ENCODE peak calls at places on chromosomes 3 and 15, in seven cellular contexts. One of them, this sample, is unnamed.
A peak's percentile ranks its signal among the peaks of the same experiment; 100 is the strongest.

GRCh38 chr3:157156844-157157635 is 2.9 kb downstream of the CCNL1 start:
- DNase-seq in T-helper 9 cell: no peak
- DNase-seq in stimulated activated CD4-positive, alpha-beta T cell treated with anti-CD3 and anti-CD28 coated beads, Interleukin-12 subunit alpha, Interleukin-12 subunit beta, amount 100 ng/mL, for 24 hours: no peak
- DNase-seq in brain microvascular endothelial cell: no peak
- DNase-seq in smooth muscle cell of the brain vasculature: no peak
- DNase-seq in Right ventricle myocardium inferior: no peak
- DNase-seq in activated naive CD4-positive, alpha-beta T cell: no peak
- DNase-seq in this sample: no peak

GRCh38 chr3:177673105-177673804 is 476.0 kb upstream of the TBL1XR1 start:
- DNase-seq in Right ventricle myocardium inferior: no peak
- DNase-seq in T-helper 9 cell: no peak
- DNase-seq in brain microvascular endothelial cell: peak; percentile 86
- DNase-seq in smooth muscle cell of the brain vasculature: no peak
- DNase-seq in activated naive CD4-positive, alpha-beta T cell: no peak
- DNase-seq in stimulated activated CD4-positive, alpha-beta T cell treated with anti-CD3 and anti-CD28 coated beads, Interleukin-12 subunit alpha, Interleukin-12 subunit beta, amount 100 ng/mL, for 24 hours: no peak
- DNase-seq in this sample: no peak

GRCh38 chr3:180036678-180037455 is at the start of gene PEX5L:
- DNase-seq in stimulated activated CD4-positive, alpha-beta T cell treated with anti-CD3 and anti-CD28 coated beads, Interleukin-12 subunit alpha, Interleukin-12 subunit beta, amount 100 ng/mL, for 24 hours: peak; percentile 26
- DNase-seq in smooth muscle cell of the brain vasculature: no peak
- DNase-seq in brain microvascular endothelial cell: peak; percentile 30
- DNase-seq in Right ventricle myocardium inferior: peak; percentile 71
- DNase-seq in activated naive CD4-positive, alpha-beta T cell: no peak
- DNase-seq in T-helper 9 cell: no peak
- DNase-seq in this sample: no peak

GRCh38 chr3:112531358-112531781 is 30.4 kb downstream of the ATG3 start:
- DNase-seq in T-helper 9 cell: no peak
- DNase-seq in Right ventricle myocardium inferior: no peak
- DNase-seq in stimulated activated CD4-positive, alpha-beta T cell treated with anti-CD3 and anti-CD28 coated beads, Interleukin-12 subunit alpha, Interleukin-12 subunit beta, amount 100 ng/mL, for 24 hours: no peak
- DNase-seq in smooth muscle cell of the brain vasculature: peak; percentile 26
- DNase-seq in activated naive CD4-positive, alpha-beta T cell: no peak
- DNase-seq in brain microvascular endothelial cell: no peak
- DNase-seq in this sample: peak; percentile 22

GRCh38 chr3:120072867-120073525 is 21.3 kb downstream of the GSK3B start:
- DNase-seq in Right ventricle myocardium inferior: no peak
- DNase-seq in smooth muscle cell of the brain vasculature: no peak
- DNase-seq in activated naive CD4-positive, alpha-beta T cell: no peak
- DNase-seq in stimulated activated CD4-positive, alpha-beta T cell treated with anti-CD3 and anti-CD28 coated beads, Interleukin-12 subunit alpha, Interleukin-12 subunit beta, amount 100 ng/mL, for 24 hours: no peak
- DNase-seq in brain microvascular endothelial cell: no peak
- DNase-seq in T-helper 9 cell: no peak
- DNase-seq in this sample: no peak

GRCh38 chr15:25728816-25729215 is 134.3 kb downstream of the ATP10A start:
- DNase-seq in smooth muscle cell of the brain vasculature: no peak
- DNase-seq in activated naive CD4-positive, alpha-beta T cell: no peak
- DNase-seq in brain microvascular endothelial cell: no peak
- DNase-seq in T-helper 9 cell: no peak
- DNase-seq in stimulated activated CD4-positive, alpha-beta T cell treated with anti-CD3 and anti-CD28 coated beads, Interleukin-12 subunit alpha, Interleukin-12 subunit beta, amount 100 ng/mL, for 24 hours: no peak
- DNase-seq in Right ventricle myocardium inferior: no peak
- DNase-seq in this sample: no peak

GRCh38 chr15:63191895-63192603 is 2.6 kb downstream of the RAB8B start:
- DNase-seq in activated naive CD4-positive, alpha-beta T cell: no peak
- DNase-seq in T-helper 9 cell: peak; percentile 29
- DNase-seq in brain microvascular endothelial cell: no peak
- DNase-seq in Right ventricle myocardium inferior: no peak
- DNase-seq in stimulated activated CD4-positive, alpha-beta T cell treated with anti-CD3 and anti-CD28 coated beads, Interleukin-12 subunit alpha, Interleukin-12 subunit beta, amount 100 ng/mL, for 24 hours: no peak
- DNase-seq in smooth muscle cell of the brain vasculature: no peak
- DNase-seq in this sample: peak; percentile 90

GRCh38 chr15:65777053-65777452 is 15.0 kb downstream of the DENND4A start:
- DNase-seq in T-helper 9 cell: no peak
- DNase-seq in brain microvascular endothelial cell: no peak
- DNase-seq in Right ventricle myocardium inferior: no peak
- DNase-seq in stimulated activated CD4-positive, alpha-beta T cell treated with anti-CD3 and anti-CD28 coated beads, Interleukin-12 subunit alpha, Interleukin-12 subunit beta, amount 100 ng/mL, for 24 hours: no peak
- DNase-seq in smooth muscle cell of the brain vasculature: no peak
- DNase-seq in activated naive CD4-positive, alpha-beta T cell: no peak
- DNase-seq in this sample: no peak

GRCh38 chr3:97823081-97823480 is 1.3 kb downstream of the CRYBG3 start:
- DNase-seq in smooth muscle cell of the brain vasculature: no peak
- DNase-seq in brain microvascular endothelial cell: no peak
- DNase-seq in stimulated activated CD4-positive, alpha-beta T cell treated with anti-CD3 and anti-CD28 coated beads, Interleukin-12 subunit alpha, Interleukin-12 subunit beta, amount 100 ng/mL, for 24 hours: no peak
- DNase-seq in T-helper 9 cell: no peak
- DNase-seq in Right ventricle myocardium inferior: no peak
- DNase-seq in activated naive CD4-positive, alpha-beta T cell: no peak
- DNase-seq in this sample: no peak

GRCh38 chr3:14796403-14797077 is 22.2 kb upstream of the FGD5 start:
- DNase-seq in brain microvascular endothelial cell: no peak
- DNase-seq in smooth muscle cell of the brain vasculature: no peak
- DNase-seq in Right ventricle myocardium inferior: no peak
- DNase-seq in T-helper 9 cell: no peak
- DNase-seq in activated naive CD4-positive, alpha-beta T cell: no peak
- DNase-seq in stimulated activated CD4-positive, alpha-beta T cell treated with anti-CD3 and anti-CD28 coated beads, Interleukin-12 subunit alpha, Interleukin-12 subunit beta, amount 100 ng/mL, for 24 hours: no peak
- DNase-seq in this sample: no peak

GRCh38 chr15:66798426-66799061 is 96.5 kb downstream of the SMAD6 start:
- DNase-seq in smooth muscle cell of the brain vasculature: no peak
- DNase-seq in Right ventricle myocardium inferior: no peak
- DNase-seq in stimulated activated CD4-positive, alpha-beta T cell treated with anti-CD3 and anti-CD28 coated beads, Interleukin-12 subunit alpha, Interleukin-12 subunit beta, amount 100 ng/mL, for 24 hours: no peak
- DNase-seq in brain microvascular endothelial cell: peak; percentile 69
- DNase-seq in T-helper 9 cell: no peak
- DNase-seq in activated naive CD4-positive, alpha-beta T cell: no peak
- DNase-seq in this sample: no peak

GRCh38 chr3:126655887-126656286 is 963 bp upstream of the TXNRD3 start:
- DNase-seq in activated naive CD4-positive, alpha-beta T cell: no peak
- DNase-seq in smooth muscle cell of the brain vasculature: no peak
- DNase-seq in T-helper 9 cell: no peak
- DNase-seq in stimulated activated CD4-positive, alpha-beta T cell treated with anti-CD3 and anti-CD28 coated beads, Interleukin-12 subunit alpha, Interleukin-12 subunit beta, amount 100 ng/mL, for 24 hours: no peak
- DNase-seq in Right ventricle myocardium inferior: peak; percentile 60
- DNase-seq in brain microvascular endothelial cell: no peak
- DNase-seq in this sample: no peak

GRCh38 chr3:63774776-63775175 is 44.3 kb upstream of the C3orf49 start:
- DNase-seq in Right ventricle myocardium inferior: no peak
- DNase-seq in stimulated activated CD4-positive, alpha-beta T cell treated with anti-CD3 and anti-CD28 coated beads, Interleukin-12 subunit alpha, Interleukin-12 subunit beta, amount 100 ng/mL, for 24 hours: no peak
- DNase-seq in smooth muscle cell of the brain vasculature: no peak
- DNase-seq in activated naive CD4-positive, alpha-beta T cell: no peak
- DNase-seq in T-helper 9 cell: no peak
- DNase-seq in brain microvascular endothelial cell: no peak
- DNase-seq in this sample: no peak

GRCh38 chr3:122825460-122825859 is 30.6 kb downstream of the SLC49A4 start:
- DNase-seq in activated naive CD4-positive, alpha-beta T cell: no peak
- DNase-seq in stimulated activated CD4-positive, alpha-beta T cell treated with anti-CD3 and anti-CD28 coated beads, Interleukin-12 subunit alpha, Interleukin-12 subunit beta, amount 100 ng/mL, for 24 hours: no peak
- DNase-seq in smooth muscle cell of the brain vasculature: no peak
- DNase-seq in Right ventricle myocardium inferior: no peak
- DNase-seq in brain microvascular endothelial cell: no peak
- DNase-seq in T-helper 9 cell: no peak
- DNase-seq in this sample: no peak

GRCh38 chr15:42723068-42723467 is 13.9 kb downstream of the CDAN1 start:
- DNase-seq in stimulated activated CD4-positive, alpha-beta T cell treated with anti-CD3 and anti-CD28 coated beads, Interleukin-12 subunit alpha, Interleukin-12 subunit beta, amount 100 ng/mL, for 24 hours: no peak
- DNase-seq in smooth muscle cell of the brain vasculature: no peak
- DNase-seq in brain microvascular endothelial cell: no peak
- DNase-seq in activated naive CD4-positive, alpha-beta T cell: no peak
- DNase-seq in Right ventricle myocardium inferior: no peak
- DNase-seq in T-helper 9 cell: no peak
- DNase-seq in this sample: no peak

GRCh38 chr15:55289011-55289572 is 521 bp downstream of the RAB27A start:
- DNase-seq in smooth muscle cell of the brain vasculature: no peak
- DNase-seq in T-helper 9 cell: peak; percentile 22
- DNase-seq in brain microvascular endothelial cell: no peak
- DNase-seq in Right ventricle myocardium inferior: peak; percentile 68
- DNase-seq in activated naive CD4-positive, alpha-beta T cell: no peak
- DNase-seq in stimulated activated CD4-positive, alpha-beta T cell treated with anti-CD3 and anti-CD28 coated beads, Interleukin-12 subunit alpha, Interleukin-12 subunit beta, amount 100 ng/mL, for 24 hours: no peak
- DNase-seq in this sample: peak; percentile 61

GRCh38 chr3:105429034-105429762 is 62.5 kb downstream of the ALCAM start:
- DNase-seq in T-helper 9 cell: no peak
- DNase-seq in brain microvascular endothelial cell: no peak
- DNase-seq in smooth muscle cell of the brain vasculature: no peak
- DNase-seq in activated naive CD4-positive, alpha-beta T cell: no peak
- DNase-seq in Right ventricle myocardium inferior: no peak
- DNase-seq in stimulated activated CD4-positive, alpha-beta T cell treated with anti-CD3 and anti-CD28 coated beads, Interleukin-12 subunit alpha, Interleukin-12 subunit beta, amount 100 ng/mL, for 24 hours: no peak
- DNase-seq in this sample: no peak

GRCh38 chr3:32009101-32009500 is 27.6 kb downstream of the ZNF860 start:
- DNase-seq in T-helper 9 cell: no peak
- DNase-seq in activated naive CD4-positive, alpha-beta T cell: no peak
- DNase-seq in brain microvascular endothelial cell: no peak
- DNase-seq in smooth muscle cell of the brain vasculature: no peak
- DNase-seq in Right ventricle myocardium inferior: no peak
- DNase-seq in stimulated activated CD4-positive, alpha-beta T cell treated with anti-CD3 and anti-CD28 coated beads, Interleukin-12 subunit alpha, Interleukin-12 subunit beta, amount 100 ng/mL, for 24 hours: no peak
- DNase-seq in this sample: no peak

GRCh38 chr15:47439146-47439869 is 278.0 kb upstream of the SEMA6D start:
- DNase-seq in T-helper 9 cell: no peak
- DNase-seq in stimulated activated CD4-positive, alpha-beta T cell treated with anti-CD3 and anti-CD28 coated beads, Interleukin-12 subunit alpha, Interleukin-12 subunit beta, amount 100 ng/mL, for 24 hours: no peak
- DNase-seq in brain microvascular endothelial cell: peak; percentile 37
- DNase-seq in smooth muscle cell of the brain vasculature: no peak
- DNase-seq in Right ventricle myocardium inferior: no peak
- DNase-seq in activated naive CD4-positive, alpha-beta T cell: no peak
- DNase-seq in this sample: no peak

GRCh38 chr3:14598143-14598569 is 53.4 kb upstream of the CCDC174 start:
- DNase-seq in stimulated activated CD4-positive, alpha-beta T cell treated with anti-CD3 and anti-CD28 coated beads, Interleukin-12 subunit alpha, Interleukin-12 subunit beta, amount 100 ng/mL, for 24 hours: peak; percentile 15
- DNase-seq in smooth muscle cell of the brain vasculature: peak; percentile 10
- DNase-seq in T-helper 9 cell: peak; percentile 16
- DNase-seq in brain microvascular endothelial cell: peak; percentile 25
- DNase-seq in activated naive CD4-positive, alpha-beta T cell: peak; percentile 7
- DNase-seq in Right ventricle myocardium inferior: no peak
- DNase-seq in this sample: peak; percentile 66

GRCh38 chr15:52020253-52021085 is 1.4 kb downstream of the MAPK6 start:
- DNase-seq in brain microvascular endothelial cell: no peak
- DNase-seq in smooth muscle cell of the brain vasculature: no peak
- DNase-seq in T-helper 9 cell: no peak
- DNase-seq in Right ventricle myocardium inferior: no peak
- DNase-seq in activated naive CD4-positive, alpha-beta T cell: no peak
- DNase-seq in stimulated activated CD4-positive, alpha-beta T cell treated with anti-CD3 and anti-CD28 coated beads, Interleukin-12 subunit alpha, Interleukin-12 subunit beta, amount 100 ng/mL, for 24 hours: no peak
- DNase-seq in this sample: peak; percentile 28

GRCh38 chr3:125141596-125142417 is 70.7 kb downstream of the SLC12A8 start:
- DNase-seq in stimulated activated CD4-positive, alpha-beta T cell treated with anti-CD3 and anti-CD28 coated beads, Interleukin-12 subunit alpha, Interleukin-12 subunit beta, amount 100 ng/mL, for 24 hours: peak; percentile 70
- DNase-seq in Right ventricle myocardium inferior: peak; percentile 88
- DNase-seq in smooth muscle cell of the brain vasculature: no peak
- DNase-seq in activated naive CD4-positive, alpha-beta T cell: peak; percentile 22
- DNase-seq in brain microvascular endothelial cell: no peak
- DNase-seq in T-helper 9 cell: peak; percentile 38
- DNase-seq in this sample: peak; percentile 57

GRCh38 chr3:113193719-113194118 is 17.6 kb upstream of the BOC start:
- DNase-seq in T-helper 9 cell: no peak
- DNase-seq in smooth muscle cell of the brain vasculature: no peak
- DNase-seq in Right ventricle myocardium inferior: no peak
- DNase-seq in brain microvascular endothelial cell: no peak
- DNase-seq in stimulated activated CD4-positive, alpha-beta T cell treated with anti-CD3 and anti-CD28 coated beads, Interleukin-12 subunit alpha, Interleukin-12 subunit beta, amount 100 ng/mL, for 24 hours: no peak
- DNase-seq in activated naive CD4-positive, alpha-beta T cell: no peak
- DNase-seq in this sample: no peak

GRCh38 chr15:69652906-69653305 is 200.3 kb downstream of the RPLP1 start:
- DNase-seq in activated naive CD4-positive, alpha-beta T cell: no peak
- DNase-seq in Right ventricle myocardium inferior: no peak
- DNase-seq in stimulated activated CD4-positive, alpha-beta T cell treated with anti-CD3 and anti-CD28 coated beads, Interleukin-12 subunit alpha, Interleukin-12 subunit beta, amount 100 ng/mL, for 24 hours: no peak
- DNase-seq in smooth muscle cell of the brain vasculature: no peak
- DNase-seq in T-helper 9 cell: no peak
- DNase-seq in brain microvascular endothelial cell: no peak
- DNase-seq in this sample: no peak

GRCh38 chr15:19987389-19988048 is 554.1 kb downstream of the GOLGA6L6 start:
- DNase-seq in brain microvascular endothelial cell: no peak
- DNase-seq in activated naive CD4-positive, alpha-beta T cell: no peak
- DNase-seq in smooth muscle cell of the brain vasculature: no peak
- DNase-seq in T-helper 9 cell: no peak
- DNase-seq in stimulated activated CD4-positive, alpha-beta T cell treated with anti-CD3 and anti-CD28 coated beads, Interleukin-12 subunit alpha, Interleukin-12 subunit beta, amount 100 ng/mL, for 24 hours: no peak
- DNase-seq in Right ventricle myocardium inferior: no peak
- DNase-seq in this sample: no peak

GRCh38 chr3:14200841-14201240 is 22.2 kb downstream of the LSM3 start:
- DNase-seq in T-helper 9 cell: no peak
- DNase-seq in smooth muscle cell of the brain vasculature: no peak
- DNase-seq in activated naive CD4-positive, alpha-beta T cell: no peak
- DNase-seq in Right ventricle myocardium inferior: no peak
- DNase-seq in stimulated activated CD4-positive, alpha-beta T cell treated with anti-CD3 and anti-CD28 coated beads, Interleukin-12 subunit alpha, Interleukin-12 subunit beta, amount 100 ng/mL, for 24 hours: no peak
- DNase-seq in brain microvascular endothelial cell: no peak
- DNase-seq in this sample: no peak

GRCh38 chr15:63765338-63765737 is 68.4 kb downstream of the HERC1 start:
- DNase-seq in activated naive CD4-positive, alpha-beta T cell: no peak
- DNase-seq in brain microvascular endothelial cell: no peak
- DNase-seq in Right ventricle myocardium inferior: no peak
- DNase-seq in T-helper 9 cell: no peak
- DNase-seq in smooth muscle cell of the brain vasculature: no peak
- DNase-seq in stimulated activated CD4-positive, alpha-beta T cell treated with anti-CD3 and anti-CD28 coated beads, Interleukin-12 subunit alpha, Interleukin-12 subunit beta, amount 100 ng/mL, for 24 hours: no peak
- DNase-seq in this sample: no peak

GRCh38 chr3:12924437-12924836 is 83.1 kb upstream of the RPL32 start:
- DNase-seq in activated naive CD4-positive, alpha-beta T cell: no peak
- DNase-seq in stimulated activated CD4-positive, alpha-beta T cell treated with anti-CD3 and anti-CD28 coated beads, Interleukin-12 subunit alpha, Interleukin-12 subunit beta, amount 100 ng/mL, for 24 hours: no peak
- DNase-seq in brain microvascular endothelial cell: no peak
- DNase-seq in T-helper 9 cell: no peak
- DNase-seq in Right ventricle myocardium inferior: no peak
- DNase-seq in smooth muscle cell of the brain vasculature: no peak
- DNase-seq in this sample: no peak

GRCh38 chr3:46882377-46883015 is 5.0 kb downstream of the PTH1R start:
- DNase-seq in brain microvascular endothelial cell: no peak
- DNase-seq in smooth muscle cell of the brain vasculature: no peak
- DNase-seq in Right ventricle myocardium inferior: no peak
- DNase-seq in T-helper 9 cell: no peak
- DNase-seq in activated naive CD4-positive, alpha-beta T cell: no peak
- DNase-seq in stimulated activated CD4-positive, alpha-beta T cell treated with anti-CD3 and anti-CD28 coated beads, Interleukin-12 subunit alpha, Interleukin-12 subunit beta, amount 100 ng/mL, for 24 hours: no peak
- DNase-seq in this sample: no peak

GRCh38 chr3:29555590-29555989 is 274.7 kb downstream of the RBMS3 start:
- DNase-seq in smooth muscle cell of the brain vasculature: no peak
- DNase-seq in stimulated activated CD4-positive, alpha-beta T cell treated with anti-CD3 and anti-CD28 coated beads, Interleukin-12 subunit alpha, Interleukin-12 subunit beta, amount 100 ng/mL, for 24 hours: no peak
- DNase-seq in T-helper 9 cell: no peak
- DNase-seq in brain microvascular endothelial cell: no peak
- DNase-seq in Right ventricle myocardium inferior: no peak
- DNase-seq in activated naive CD4-positive, alpha-beta T cell: no peak
- DNase-seq in this sample: no peak

GRCh38 chr3:169365993-169366915 is 297.3 kb downstream of the MECOM start:
- DNase-seq in stimulated activated CD4-positive, alpha-beta T cell treated with anti-CD3 and anti-CD28 coated beads, Interleukin-12 subunit alpha, Interleukin-12 subunit beta, amount 100 ng/mL, for 24 hours: no peak
- DNase-seq in brain microvascular endothelial cell: no peak
- DNase-seq in smooth muscle cell of the brain vasculature: no peak
- DNase-seq in activated naive CD4-positive, alpha-beta T cell: no peak
- DNase-seq in T-helper 9 cell: no peak
- DNase-seq in Right ventricle myocardium inferior: no peak
- DNase-seq in this sample: no peak

GRCh38 chr15:56931674-56932507 is 13.4 kb downstream of the TCF12 start:
- DNase-seq in brain microvascular endothelial cell: no peak
- DNase-seq in smooth muscle cell of the brain vasculature: no peak
- DNase-seq in stimulated activated CD4-positive, alpha-beta T cell treated with anti-CD3 and anti-CD28 coated beads, Interleukin-12 subunit alpha, Interleukin-12 subunit beta, amount 100 ng/mL, for 24 hours: no peak
- DNase-seq in activated naive CD4-positive, alpha-beta T cell: no peak
- DNase-seq in T-helper 9 cell: no peak
- DNase-seq in Right ventricle myocardium inferior: no peak
- DNase-seq in this sample: no peak

GRCh38 chr15:32908921-32909320 is 191.1 kb downstream of the GREM1 start:
- DNase-seq in T-helper 9 cell: no peak
- DNase-seq in activated naive CD4-positive, alpha-beta T cell: no peak
- DNase-seq in Right ventricle myocardium inferior: no peak
- DNase-seq in brain microvascular endothelial cell: peak; percentile 22
- DNase-seq in smooth muscle cell of the brain vasculature: no peak
- DNase-seq in stimulated activated CD4-positive, alpha-beta T cell treated with anti-CD3 and anti-CD28 coated beads, Interleukin-12 subunit alpha, Interleukin-12 subunit beta, amount 100 ng/mL, for 24 hours: no peak
- DNase-seq in this sample: no peak

GRCh38 chr15:87874896-87875661 is 381.5 kb downstream of the NTRK3 start:
- DNase-seq in stimulated activated CD4-positive, alpha-beta T cell treated with anti-CD3 and anti-CD28 coated beads, Interleukin-12 subunit alpha, Interleukin-12 subunit beta, amount 100 ng/mL, for 24 hours: no peak
- DNase-seq in Right ventricle myocardium inferior: no peak
- DNase-seq in activated naive CD4-positive, alpha-beta T cell: no peak
- DNase-seq in brain microvascular endothelial cell: no peak
- DNase-seq in T-helper 9 cell: no peak
- DNase-seq in smooth muscle cell of the brain vasculature: no peak
- DNase-seq in this sample: no peak

GRCh38 chr3:2770451-2770850 is 339.7 kb downstream of the IL5RA start:
- DNase-seq in T-helper 9 cell: no peak
- DNase-seq in smooth muscle cell of the brain vasculature: no peak
- DNase-seq in Right ventricle myocardium inferior: no peak
- DNase-seq in brain microvascular endothelial cell: no peak
- DNase-seq in stimulated activated CD4-positive, alpha-beta T cell treated with anti-CD3 and anti-CD28 coated beads, Interleukin-12 subunit alpha, Interleukin-12 subunit beta, amount 100 ng/mL, for 24 hours: no peak
- DNase-seq in activated naive CD4-positive, alpha-beta T cell: no peak
- DNase-seq in this sample: no peak

GRCh38 chr3:107737909-107738308 is 215.1 kb downstream of the BBX start:
- DNase-seq in activated naive CD4-positive, alpha-beta T cell: no peak
- DNase-seq in smooth muscle cell of the brain vasculature: no peak
- DNase-seq in stimulated activated CD4-positive, alpha-beta T cell treated with anti-CD3 and anti-CD28 coated beads, Interleukin-12 subunit alpha, Interleukin-12 subunit beta, amount 100 ng/mL, for 24 hours: no peak
- DNase-seq in Right ventricle myocardium inferior: no peak
- DNase-seq in T-helper 9 cell: no peak
- DNase-seq in brain microvascular endothelial cell: no peak
- DNase-seq in this sample: no peak

This sample was measured in CD4-positive, alpha-beta memory T cell.